ENCODE peak calls at places on chromosomes 16 and 17, in nine cellular contexts. E, I, V, R, L, Y, Z, C and W are unnamed samples.

GRCh38 chr17:2689411-2690164 is 22.0 kb downstream of the CLUH start:
- DNase-seq in R (no peak), Y (peak), Z (no peak), L (no peak), I (peak), C (peak), V (no peak), E (no peak), W (no peak)

GRCh38 chr16:66728117-66728787 is 23.2 kb downstream of the DYNC1LI2 start:
- DNase-seq in Y (peak), L (no peak), C (no peak), I (peak), E (no peak), Z (peak), V (peak), R (peak), W (no peak)

GRCh38 chr17:30761058-30761457 is 63.4 kb downstream of the CRLF3 start:
- DNase-seq in C (no peak), E (no peak), I (no peak), R (no peak), L (no peak), V (no peak), Y (no peak), Z (no peak), W (no peak)

GRCh38 chr17:10792156-10792555 is 11.7 kb downstream of the TMEM238L start:
- DNase-seq in V (no peak), R (no peak), Z (no peak), I (no peak), C (no peak), Y (no peak), E (no peak), L (no peak), W (no peak)

GRCh38 chr16:90041896-90042473 is 22.7 kb upstream of the DBNDD1 start:
- DNase-seq in I (no peak), R (no peak), Z (no peak), L (no peak), E (no peak), V (no peak), Y (no peak), C (no peak), W (no peak)

GRCh38 chr16:53042235-53042645 is 10.5 kb downstream of the CHD9NB start:
- DNase-seq in I (no peak), R (no peak), E (no peak), Z (no peak), V (no peak), Y (no peak), C (no peak), L (no peak), W (no peak)

GRCh38 chr16:4917117-4917516 is 19.8 kb downstream of the PPL start:
- DNase-seq in E (no peak), C (no peak), L (no peak), R (peak), V (peak), I (no peak), Z (peak), Y (no peak), W (no peak)

GRCh38 chr16:66569827-66570405 is 3.7 kb downstream of the CMTM1 start:
- DNase-seq in Y (no peak), E (no peak), V (peak), L (no peak), C (no peak), I (no peak), Z (peak), R (peak), W (no peak)

GRCh38 chr16:10520869-10521578 is 59.4 kb downstream of the EMP2 start:
- DNase-seq in Y (no peak), V (no peak), R (no peak), C (no peak), I (no peak), E (no peak), L (no peak), Z (no peak), W (no peak)

GRCh38 chr16:72705806-72706205 is 342.1 kb downstream of the ZFHX3 start:
- DNase-seq in C (no peak), Z (no peak), Y (no peak), V (no peak), L (no peak), E (no peak), R (no peak), I (no peak), W (no peak)

GRCh38 chr16:85651822-85652430 is 36.8 kb downstream of the GINS2 start:
- DNase-seq in V (no peak), E (no peak), L (no peak), R (no peak), C (no peak), Z (peak), I (peak), Y (no peak), W (no peak)

GRCh38 chr17:79019631-79020584 is 4.1 kb upstream of the C1QTNF1 start:
- DNase-seq in R (peak), L (peak), C (peak), E (peak), Z (peak), I (peak), V (peak), Y (peak), W (no peak)

GRCh38 chr16:35363510-35363909 is 1904.1 kb downstream of the TP53TG3F start:
- DNase-seq in I (no peak), V (no peak), Z (no peak), C (no peak), R (no peak), L (no peak), Y (no peak), E (no peak), W (no peak)

GRCh38 chr17:50189396-50190277 is 11.8 kb downstream of the COL1A1 start:
- DNase-seq in Y (no peak), I (no peak), Z (peak), V (no peak), E (no peak), C (no peak), L (no peak), R (peak), W (no peak)

GRCh38 chr16:57536306-57537193 is at the start of gene CCDC102A:
- DNase-seq in Y (peak), E (no peak), R (peak), C (peak), Z (peak), L (no peak), V (no peak), I (no peak), W (no peak)

GRCh38 chr17:68053237-68054030 is 17.9 kb downstream of the KPNA2 start:
- DNase-seq in L (no peak), C (peak), V (peak), R (peak), I (no peak), E (no peak), Z (peak), Y (no peak), W (no peak)

GRCh38 chr17:55466671-55467070 is 44.6 kb downstream of the SMIM36 start:
- DNase-seq in R (no peak), L (no peak), I (no peak), E (no peak), V (no peak), Z (no peak), Y (no peak), C (no peak), W (no peak)

GRCh38 chr17:82963104-82963950 is 116.1 kb upstream of the METRNL start:
- DNase-seq in R (peak), V (peak), E (no peak), L (peak), I (peak), C (peak), Y (peak), Z (peak), W (peak)

GRCh38 chr16:31118223-31119155 is 1.0 kb downstream of the KAT8 start:
- DNase-seq in C (no peak), R (peak), E (no peak), Y (no peak), L (no peak), I (no peak), V (peak), Z (peak), W (no peak)

GRCh38 chr17:40031706-40032105 is 16.5 kb downstream of the CSF3 start:
- DNase-seq in E (no peak), I (no peak), Y (no peak), V (no peak), L (no peak), R (no peak), C (no peak), Z (no peak), W (no peak)

GRCh38 chr17:9676742-9677387 is 31.5 kb downstream of the USP43 start:
- DNase-seq in L (no peak), V (no peak), E (peak), R (peak), I (no peak), Y (no peak), Z (peak), C (no peak), W (no peak)

GRCh38 chr17:29043539-29044165 is 711 bp downstream of the PIPOX start:
- DNase-seq in I (no peak), R (no peak), C (no peak), V (no peak), Y (no peak), Z (no peak), L (no peak), E (no peak), W (no peak)

GRCh38 chr16:69861276-69862030 is 89.7 kb upstream of the CLEC18A start:
- DNase-seq in E (no peak), Y (no peak), Z (peak), C (peak), L (no peak), V (peak), I (peak), R (peak), W (no peak)

DNA sequence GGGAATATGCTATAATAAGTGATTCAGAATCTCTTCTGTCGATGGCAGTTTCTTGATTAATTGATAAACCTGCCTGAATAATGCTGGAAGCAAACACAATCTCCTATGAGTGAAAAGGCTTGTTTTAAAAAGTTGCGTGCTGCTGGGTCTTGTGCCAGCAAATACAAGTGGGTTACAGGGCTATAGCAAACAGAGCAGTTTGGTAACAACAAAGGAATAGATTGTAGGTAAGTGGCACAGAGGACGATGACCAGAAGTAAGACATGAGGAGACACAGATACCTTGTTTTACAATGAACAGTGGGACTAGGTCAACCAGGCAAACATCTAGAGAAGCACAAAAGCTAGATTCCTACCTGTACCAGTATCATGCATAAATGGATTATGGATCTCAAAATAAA is 23.7 kb upstream of the FAAP100 start:
- DNase-seq in Z (no peak), L (no peak), R (no peak), E (no peak), Y (no peak), C (no peak), I (no peak), V (no peak), W (no peak)
- TF ChIP-seq CTCF in Z (no peak), L (no peak), R (no peak), E (no peak), Y (no peak), C (no peak), I (no peak), V (no peak), W (no peak)

GRCh38 chr17:45016823-45017222 is 34.6 kb downstream of the DCAKD start:
- DNase-seq in Y (no peak), V (no peak), L (no peak), I (no peak), E (no peak), R (no peak), C (no peak), Z (peak), W (no peak)
- TF ChIP-seq CTCF in Y (no peak), V (peak), L (no peak), I (no peak), E (peak), R (no peak), C (peak), Z (peak), W (peak)

GRCh38 chr16:62077998-62078397 is 41.8 kb upstream of the CDH8 start:
- DNase-seq in L (peak), Z (peak), C (no peak), Y (no peak), R (no peak), V (no peak), E (no peak), I (no peak), W (no peak)
- TF ChIP-seq CTCF in L (peak), Z (peak), C (no peak), Y (peak), R (no peak), V (no peak), E (peak), I (no peak), W (peak)

GRCh38 chr17:4148611-4149308 is 5.8 kb downstream of the CYB5D2 start:
- DNase-seq in R (no peak), C (no peak), I (no peak), Y (no peak), V (no peak), E (no peak), L (no peak), Z (no peak), W (no peak)

GRCh38 chr17:4147751-4148310 is 4.8 kb downstream of the CYB5D2 start:
- DNase-seq in E (no peak), L (no peak), R (no peak), Z (peak), C (no peak), I (no peak), V (peak), Y (no peak), W (no peak)

GRCh38 chr17:4154201-4154600 is 11.2 kb downstream of the CYB5D2 start:
- DNase-seq in I (no peak), Y (peak), R (no peak), V (no peak), C (no peak), Z (no peak), L (no peak), E (no peak), W (no peak)

GRCh38 chr17:4152471-4152870 is 9.5 kb downstream of the CYB5D2 start:
- DNase-seq in Y (no peak), Z (peak), C (no peak), R (peak), V (no peak), I (no peak), E (no peak), L (no peak), W (no peak)

GRCh38 chr17:4150106-4150505 is 7.1 kb downstream of the CYB5D2 start:
- DNase-seq in E (no peak), Y (no peak), I (no peak), C (no peak), R (no peak), V (no peak), Z (no peak), L (no peak), W (no peak)
- TF ChIP-seq CTCF in E (no peak), Y (no peak), I (no peak), C (no peak), R (no peak), V (no peak), Z (no peak), L (no peak), W (no peak)